ENCODE peak calls at places on chromosomes 3 and 15, in six cellular contexts. R is endothelial cell, I is WTC11, A is MM.1S, J is fibroblast of mammary gland, G is fibroblast of the aortic adventitia. H is an unnamed sample.

GRCh38 chr3:7779331-7779730 is 722.3 kb upstream of the LMCD1 start:
- DNase-seq in A (no peak), G (no peak), J (peak; percentile 25), I (no peak), R (no peak), H (peak; percentile 75)

GRCh38 chr3:71994203-71994602 is 209.3 kb upstream of the PROK2 start:
- DNase-seq in R (no peak), J (no peak), G (no peak), I (no peak), A (no peak), H (no peak)

GRCh38 chr15:45871121-45871855 is 236.5 kb downstream of the SQOR start:
- DNase-seq in R (no peak), J (no peak), I (no peak), A (no peak), G (no peak), H (peak; percentile 30)

GRCh38 chr15:41605566-41605965 is 46.6 kb downstream of the TYRO3 start:
- DNase-seq in J (no peak), I (no peak), G (no peak), R (no peak), A (no peak), H (no peak)

GRCh38 chr15:56804279-56804678 is 71.0 kb upstream of the ZNF280D start:
- DNase-seq in G (no peak), I (no peak), A (no peak), R (no peak), J (no peak), H (no peak)

GRCh38 chr15:41925209-41925608 is 31.4 kb upstream of the SPTBN5 start:
- DNase-seq in A (no peak), R (no peak), I (no peak), J (no peak), G (no peak), H (no peak)

GRCh38 chr3:129597792-129598381 is 8.6 kb downstream of the PLXND1 start:
- DNase-seq in J (no peak), R (no peak), A (no peak), I (no peak), G (peak; percentile 47), H (no peak)

GRCh38 chr15:80588801-80589200 is 106.3 kb upstream of the ABHD17C start:
- DNase-seq in J (peak; percentile 96), A (no peak), I (no peak), R (no peak), G (peak; percentile 98), H (peak; percentile 82)

GRCh38 chr3:141114816-141115458 is 63.8 kb downstream of the SPSB4 start:
- DNase-seq in R (peak; percentile 34), I (peak; percentile 63), A (no peak), J (no peak), G (no peak), H (no peak)
- TF ChIP-seq CTCF in R (peak; percentile 78), I (peak; percentile 36), A (peak; percentile 23), J (peak; percentile 29), G (peak; percentile 43), H (peak; percentile 27)

DNA sequence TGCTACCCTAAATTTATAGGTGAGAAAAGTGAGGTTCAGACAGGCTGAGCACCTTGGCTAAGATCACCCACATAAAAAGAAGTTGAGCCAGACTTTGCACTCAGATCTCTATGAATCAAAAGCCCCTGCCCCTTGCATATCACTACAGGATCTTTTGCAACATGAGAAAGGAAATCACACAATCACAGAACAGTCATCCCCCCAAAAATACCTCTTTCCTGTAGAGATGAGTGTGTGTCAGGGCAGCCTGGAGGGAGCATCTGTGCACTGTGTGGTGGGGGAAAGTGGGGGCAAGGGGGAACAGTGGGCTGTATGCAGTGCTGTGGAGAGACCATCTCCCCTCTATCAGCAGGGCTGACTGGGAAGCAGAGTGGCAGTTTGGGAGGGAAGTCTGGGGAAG is 46.6 kb downstream of the EPHB3 start:
- DNase-seq in J (no peak), A (no peak), R (no peak), G (no peak), I (no peak), H (no peak)
- TF ChIP-seq CTCF in J (no peak), A (no peak), R (no peak), G (no peak), I (no peak), H (no peak)

DNA sequence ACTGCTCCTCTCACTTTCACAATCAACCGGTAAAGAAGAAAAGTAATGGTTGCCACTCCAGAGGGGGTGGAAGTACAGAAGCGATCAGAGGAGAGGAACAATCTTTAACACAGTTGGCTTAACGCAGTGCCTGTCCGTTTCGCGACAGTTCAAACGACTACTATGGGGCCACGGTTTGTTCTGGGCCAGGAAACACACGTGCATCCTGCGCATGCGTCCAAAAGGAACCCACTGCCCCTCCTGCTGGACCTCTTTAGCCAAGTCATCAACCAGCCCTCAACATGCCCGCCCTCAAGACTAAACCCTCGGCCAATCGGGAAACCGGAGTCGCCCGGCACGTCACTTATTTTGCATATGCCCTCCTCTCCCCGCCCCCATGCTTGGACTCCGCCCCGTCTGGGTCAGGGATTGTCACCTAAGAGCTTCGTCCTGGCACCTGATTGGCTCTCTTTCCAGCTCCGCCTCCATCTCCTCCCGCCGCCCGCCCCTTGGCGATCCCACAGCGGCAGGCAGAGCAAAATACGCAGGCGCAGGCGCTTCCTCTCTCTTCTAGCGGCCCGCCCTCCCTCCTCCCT is 345 bp upstream of the CDV3 start:
- DNase-seq in G (peak; percentile 100), A (peak; percentile 100), R (peak; percentile 99), J (peak; percentile 100), I (peak; percentile 100), H (peak; percentile 100)
- TF ChIP-seq CTCF in G (peak; percentile 22), A (no peak), R (no peak), J (no peak), I (no peak), H (peak; percentile 20)

GRCh38 chr3:133573629-133574194 is at the start of gene CDV3:
- DNase-seq in R (peak; percentile 77), I (no peak), J (no peak), A (no peak), G (no peak), H (no peak)

GRCh38 chr3:133572158-133573053 is 1.1 kb upstream of the CDV3 start:
- DNase-seq in I (no peak), J (peak; percentile 66), G (no peak), R (no peak), A (peak; percentile 77), H (no peak)

GRCh38 chr3:133570139-133570936 is 3.1 kb upstream of the CDV3 start:
- DNase-seq in A (no peak), J (peak; percentile 55), I (no peak), G (peak; percentile 95), R (no peak), H (peak; percentile 89)

GRCh38 chr3:133570937-133571320 is 2.6 kb upstream of the CDV3 start:
- DNase-seq in J (peak; percentile 48), G (peak; percentile 28), R (no peak), I (no peak), A (no peak), H (peak; percentile 33)

DNA sequence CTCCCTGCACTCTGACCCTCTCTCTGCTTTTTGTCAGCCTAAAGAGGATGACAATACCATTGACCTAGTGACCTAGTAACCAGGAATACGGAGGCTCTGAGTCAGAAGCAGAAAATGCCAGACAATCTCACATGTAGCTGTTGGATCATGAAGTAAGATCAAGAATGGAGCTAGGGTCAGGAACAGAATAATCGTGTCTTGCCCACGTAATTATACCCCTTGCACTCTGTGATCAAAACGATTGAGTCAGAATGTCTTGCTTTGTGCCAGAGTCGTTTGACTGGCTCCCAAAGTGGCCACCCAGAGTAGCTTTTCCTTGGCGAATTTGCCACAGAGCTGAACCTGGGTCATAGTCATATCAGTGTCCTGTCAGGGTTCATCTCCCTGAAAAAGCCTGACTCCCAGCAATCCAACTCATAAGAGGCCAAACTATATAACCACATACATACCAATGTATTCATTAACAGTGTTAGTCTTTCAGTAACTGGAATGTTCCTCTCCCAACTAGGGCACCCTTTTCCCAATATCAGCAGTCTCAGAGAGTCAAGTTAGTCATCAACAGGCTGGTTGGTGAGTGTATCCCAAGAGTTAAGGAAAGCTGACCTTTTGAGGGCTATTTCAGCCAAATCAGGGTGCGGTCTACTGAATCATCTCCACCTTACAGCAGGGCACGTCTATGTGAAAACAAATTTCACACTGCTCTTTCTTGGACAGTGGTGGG is 5.0 kb upstream of the CDV3 start:
- DNase-seq in I (no peak), R (no peak), J (peak; percentile 97), A (no peak), G (peak; percentile 87), H (peak; percentile 87)
- TF ChIP-seq CTCF in I (no peak), R (no peak), J (no peak), A (no peak), G (no peak), H (no peak)

DNA sequence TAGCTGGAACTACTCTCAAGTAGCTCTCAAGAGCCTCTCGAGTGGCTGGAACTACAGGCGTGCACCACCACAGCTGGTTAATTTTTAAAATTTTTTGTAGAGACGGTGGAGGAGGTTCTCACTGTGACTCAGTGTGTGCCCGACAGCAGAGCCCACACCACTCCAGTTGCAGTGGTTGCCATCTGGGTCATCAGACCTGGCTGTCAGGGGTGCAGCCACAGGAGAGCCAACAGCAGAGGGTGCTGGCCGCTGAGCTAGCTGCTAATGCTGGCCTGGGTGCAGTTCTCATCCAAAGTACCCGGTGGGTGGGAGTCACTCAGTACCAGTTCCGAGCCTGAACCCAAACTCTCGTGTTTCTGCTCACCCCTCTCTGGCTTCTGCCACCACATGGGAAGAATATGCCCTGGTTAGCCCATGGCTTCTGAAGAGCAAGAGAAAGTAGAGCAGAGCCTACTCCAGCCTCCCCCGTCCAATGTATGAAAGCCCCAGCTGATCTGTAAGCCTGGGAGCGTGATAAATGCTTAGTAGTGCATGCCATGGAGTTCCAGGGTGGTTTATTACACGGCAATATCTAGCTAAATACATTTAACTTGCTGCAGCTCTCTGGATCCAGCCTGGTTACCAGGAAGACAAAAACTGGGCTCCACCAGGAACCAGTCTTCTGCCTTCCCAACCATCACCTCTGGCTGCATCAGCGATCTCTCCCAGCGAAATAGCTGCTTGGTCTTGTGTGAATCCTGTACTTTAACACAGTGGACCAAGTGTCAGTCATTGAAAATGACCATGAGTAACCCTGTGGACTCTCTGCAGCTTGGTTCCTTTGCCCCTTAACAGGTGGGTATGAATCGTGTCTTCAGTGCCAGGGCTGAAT is 17.1 kb downstream of the UMPS start:
- DNase-seq in A (no peak), G (no peak), R (no peak), J (no peak), I (no peak), H (no peak)
- TF ChIP-seq CTCF in A (no peak), G (no peak), R (no peak), J (no peak), I (no peak), H (no peak)

GRCh38 chr3:136545664-136546266 is 206.4 kb downstream of the STAG1 start:
- DNase-seq in I (no peak), R (no peak), G (peak; percentile 48), A (no peak), J (peak; percentile 36), H (peak; percentile 48)
- TF ChIP-seq CTCF in I (no peak), R (no peak), G (peak; percentile 22), A (no peak), J (peak; percentile 33), H (peak; percentile 34)

DNA sequence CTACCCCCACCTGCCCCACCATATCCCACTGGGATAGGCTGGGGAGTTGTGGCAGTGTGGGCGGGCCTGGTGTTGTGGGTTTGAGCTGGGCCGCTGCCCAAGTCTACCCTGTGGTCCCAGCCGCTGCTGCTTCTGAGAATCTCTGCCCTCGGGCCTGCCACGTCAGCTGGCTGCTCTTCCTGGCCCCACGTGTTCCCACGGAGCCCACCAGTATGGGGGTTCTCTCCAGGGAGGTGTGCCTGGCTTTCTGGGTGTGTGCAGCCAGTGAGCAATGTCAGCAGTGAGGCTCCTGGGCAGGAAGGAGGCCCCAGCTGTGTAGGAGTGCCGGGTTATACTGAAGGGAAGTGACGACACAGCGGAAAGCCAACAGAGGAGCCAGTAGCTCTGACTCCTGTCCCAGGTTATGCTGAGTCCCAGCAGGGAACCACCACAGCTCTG is 10.5 kb downstream of the GNAI2 start:
- DNase-seq in J (peak; percentile 96), R (peak; percentile 44), G (peak; percentile 87), A (peak; percentile 85), I (no peak), H (peak; percentile 98)
- TF ChIP-seq CTCF in J (no peak), R (no peak), G (no peak), A (no peak), I (no peak), H (no peak)

GRCh38 chr15:93001881-93002280 is 87.1 kb downstream of the RGMA start:
- DNase-seq in J (peak; percentile 23), A (no peak), R (no peak), I (no peak), G (no peak), H (no peak)
- TF ChIP-seq CTCF in J (no peak), A (no peak), R (no peak), I (no peak), G (peak; percentile 17), H (peak; percentile 1)

H was measured in astrocyte of the spinal cord.